ENCODE peak calls at places on chromosomes 3 and 15, in four cellular contexts. L is HFFc6, X is glutamatergic neuron, G is stomach. O is an unnamed sample.

GRCh38 chr3:129121016-129121791 is 400 bp downstream of the RAB43 start:
- DNase-seq in X (no peak), L (peak), G (peak), O (no peak)

GRCh38 chr3:89287902-89288520 is 180.6 kb downstream of the EPHA3 start:
- DNase-seq in X (no peak), G (no peak), L (no peak), O (no peak)

GRCh38 chr15:99265541-99266070 is 14.3 kb downstream of the LRRC28 start:
- DNase-seq in L (no peak), X (no peak), G (no peak), O (no peak)

GRCh38 chr3:72338942-72339749 is 509.1 kb downstream of the SHQ1 start:
- DNase-seq in L (peak), X (no peak), G (peak), O (no peak)

GRCh38 chr3:150469931-150470740 is 62.0 kb downstream of the TSC22D2 start:
- DNase-seq in X (no peak), L (peak), G (no peak), O (no peak)

GRCh38 chr15:80709542-80709941 is 14.4 kb downstream of the ABHD17C start:
- DNase-seq in X (no peak), L (no peak), G (peak), O (no peak)

GRCh38 chr3:120094776-120095225 is 554 bp upstream of the GSK3B start:
- DNase-seq in G (peak), L (peak), X (peak), O (peak)

GRCh38 chr15:84079885-84080777 is 155.4 kb upstream of the GOLGA6L4 start:
- DNase-seq in L (no peak), X (peak), G (peak), O (peak)

GRCh38 chr3:13563911-13564310 is 15.0 kb downstream of the FBLN2 start:
- DNase-seq in L (no peak), G (no peak), X (no peak), O (no peak)

GRCh38 chr15:66287461-66288055 is 5.8 kb upstream of the DIS3L start:
- DNase-seq in L (no peak), G (no peak), X (no peak), O (no peak)

GRCh38 chr15:48470096-48470495 is 138.9 kb downstream of the DUT start:
- DNase-seq in L (no peak), G (no peak), X (no peak), O (no peak)

GRCh38 chr15:58517252-58517681 is 85.5 kb downstream of the LIPC start:
- DNase-seq in G (no peak), L (no peak), X (no peak), O (no peak)

GRCh38 chr15:70763950-70764730 is 782 bp upstream of the UACA start:
- DNase-seq in X (no peak), L (no peak), G (no peak), O (no peak)

GRCh38 chr15:28876131-28876844 is 9.5 kb upstream of the APBA2 start:
- DNase-seq in L (no peak), X (no peak), G (no peak), O (no peak)

GRCh38 chr3:60079076-60079475 is 1029.3 kb upstream of the CFAP20DC start:
- DNase-seq in G (no peak), L (no peak), X (no peak), O (no peak)

GRCh38 chr3:37945803-37946530 is 44.6 kb upstream of the VILL start:
- DNase-seq in X (no peak), L (peak), G (no peak), O (no peak)

GRCh38 chr15:84981711-84982300 is at the start of gene PDE8A:
- DNase-seq in L (peak), G (peak), X (peak), O (no peak)

GRCh38 chr15:40330368-40330836 is 6.9 kb downstream of the INAFM2 start:
- DNase-seq in X (no peak), L (no peak), G (no peak), O (no peak)

GRCh38 chr3:177646749-177647148 is 449.5 kb upstream of the TBL1XR1 start:
- DNase-seq in G (no peak), L (no peak), X (no peak), O (no peak)

GRCh38 chr3:71371282-71371681 is 212.2 kb downstream of the FOXP1 start:
- DNase-seq in G (no peak), X (no peak), L (no peak), O (no peak)

GRCh38 chr15:86034904-86035303 is 44.8 kb upstream of the AGBL1 start:
- DNase-seq in L (no peak), X (no peak), G (no peak), O (no peak)

GRCh38 chr3:172536993-172537419 is 13.8 kb upstream of the TNFSF10 start:
- DNase-seq in L (no peak), G (no peak), X (no peak), O (no peak)

GRCh38 chr3:171677706-171678105 is 132.6 kb downstream of the PLD1 start:
- DNase-seq in X (no peak), G (no peak), L (no peak), O (no peak)

GRCh38 chr15:25345943-25346342 is 92.9 kb downstream of the UBE3A start:
- DNase-seq in L (no peak), G (no peak), X (peak), O (no peak)

GRCh38 chr15:31367730-31368344 is 41.2 kb downstream of the KLF13 start:
- DNase-seq in G (no peak), X (no peak), L (no peak), O (no peak)

GRCh38 chr3:147369231-147369630 is 37.1 kb downstream of the ZIC4 start:
- DNase-seq in X (no peak), L (no peak), G (no peak), O (no peak)

GRCh38 chr15:65054333-65055200 is 9.4 kb downstream of the SLC51B start:
- DNase-seq in G (peak), X (peak), L (peak), O (peak)

GRCh38 chr3:29128004-29128403 is 152.9 kb upstream of the RBMS3 start:
- DNase-seq in L (no peak), X (peak), G (no peak), O (no peak)

GRCh38 chr3:31906182-31906581 is 74.9 kb downstream of the OSBPL10 start:
- DNase-seq in L (no peak), G (no peak), X (no peak), O (no peak)

GRCh38 chr3:177041730-177042551 is 155.3 kb downstream of the TBL1XR1 start:
- DNase-seq in L (no peak), G (no peak), X (no peak), O (no peak)

GRCh38 chr15:80934761-80935221 is 54.8 kb downstream of the MESD start:
- DNase-seq in G (no peak), X (no peak), L (peak), O (no peak)

GRCh38 chr3:53132347-53132746 is 2.1 kb upstream of the RFT1 start:
- DNase-seq in X (no peak), G (no peak), L (no peak), O (no peak)

GRCh38 chr15:88878720-88879184 is 16.6 kb downstream of the HAPLN3 start:
- DNase-seq in G (peak), X (peak), L (peak), O (no peak)

GRCh38 chr3:128969993-128970740 is 23.7 kb downstream of the CFAP92 start:
- DNase-seq in X (peak), G (peak), L (peak), O (no peak)

GRCh38 chr3:154310840-154311239 is 13.4 kb downstream of the DHX36 start:
- DNase-seq in L (peak), X (no peak), G (no peak), O (no peak)

GRCh38 chr3:95655363-95655986 is 1158.9 kb upstream of the EPHA6 start:
- DNase-seq in L (no peak), G (no peak), X (no peak), O (no peak)

GRCh38 chr3:78666458-78666800 is 1101.4 kb downstream of the ROBO1 start:
- DNase-seq in G (no peak), L (peak), X (no peak), O (no peak)

GRCh38 chr3:108744762-108745161 is 12.4 kb downstream of the RETNLB start:
- DNase-seq in X (no peak), G (no peak), L (no peak), O (no peak)

DNA sequence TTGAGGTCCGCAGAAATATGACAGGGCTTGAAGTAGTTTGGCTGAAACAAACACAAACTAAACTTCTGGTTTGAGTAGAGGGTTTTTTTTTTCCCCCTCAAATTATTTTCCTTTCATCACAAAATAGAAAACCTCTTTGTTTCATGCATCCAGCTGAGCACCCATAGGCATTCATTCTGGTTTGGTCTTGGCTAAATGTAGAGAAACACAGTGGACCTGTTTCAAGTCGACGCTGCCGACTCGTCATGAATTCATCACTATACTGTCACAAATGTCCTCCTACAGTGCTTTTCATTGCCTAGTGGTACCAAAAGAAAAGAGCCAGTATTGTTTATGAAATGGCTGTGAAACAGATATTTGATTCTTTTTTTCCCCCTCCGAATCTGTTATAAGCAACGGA is 52.4 kb upstream of the GYG1 start:
- DNase-seq in L (no peak), G (no peak), X (no peak), O (no peak)
- TF ChIP-seq CTCF in L (no peak), G (no peak), X (no peak), O (no peak)

GRCh38 chr3:1444196-1444595 is 351.4 kb downstream of the CNTN6 start:
- DNase-seq in G (no peak), X (no peak), L (no peak), O (no peak)

GRCh38 chr3:1442271-1442670 is 349.4 kb downstream of the CNTN6 start:
- DNase-seq in G (no peak), X (no peak), L (no peak), O (no peak)

GRCh38 chr3:1439395-1439794 is 346.6 kb downstream of the CNTN6 start:
- DNase-seq in X (peak), G (peak), L (no peak), O (no peak)
- TF ChIP-seq CTCF in X (no peak), G (no peak), L (no peak), O (peak)

GRCh38 chr3:46461971-46462910 is 2.5 kb downstream of the LTF start:
- DNase-seq in X (no peak), G (no peak), L (peak), O (peak)
- TF ChIP-seq CTCF in X (no peak), G (no peak), L (peak), O (no peak)

GRCh38 chr3:188205992-188206416 is 52.0 kb downstream of the LPP start:
- DNase-seq in X (no peak), G (no peak), L (no peak), O (no peak)
- TF ChIP-seq CTCF in X (peak), G (no peak), L (peak), O (peak)

GRCh38 chr3:188349276-188349962 is 195.5 kb downstream of the LPP start:
- DNase-seq in L (no peak), G (no peak), X (no peak), O (no peak)
- TF ChIP-seq CTCF in L (peak), G (no peak), X (no peak), O (no peak)

DNA sequence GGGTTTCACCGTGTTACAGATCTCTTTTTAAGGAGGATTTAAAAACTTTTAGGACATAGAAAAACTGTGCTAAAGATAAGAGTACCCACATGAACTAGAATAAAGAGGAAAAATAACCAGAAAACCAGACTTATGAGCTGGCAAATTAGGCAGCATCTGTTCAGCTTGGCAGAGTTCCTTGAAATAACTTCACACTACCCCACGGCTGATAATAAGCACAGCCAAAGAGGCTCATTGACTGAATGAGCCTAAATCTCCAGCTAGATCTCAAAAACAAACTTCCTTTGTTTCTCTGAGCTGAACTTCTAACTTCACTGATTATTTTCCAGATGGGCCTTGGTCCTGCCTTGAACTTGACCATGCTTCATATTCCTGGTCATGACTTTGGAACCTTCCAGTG is 26.7 kb upstream of the PIK3R4 start:
- DNase-seq in X (no peak), L (no peak), G (no peak), O (no peak)
- TF ChIP-seq CTCF in X (no peak), L (no peak), G (no peak), O (no peak)

GRCh38 chr3:49955636-49956035 is 15.7 kb downstream of the RBM6 start:
- DNase-seq in X (no peak), L (no peak), G (no peak), O (no peak)
- TF ChIP-seq CTCF in X (no peak), L (no peak), G (no peak), O (no peak)

GRCh38 chr15:101217446-101217845 is 34.4 kb downstream of the CHSY1 start:
- DNase-seq in L (no peak), G (no peak), X (no peak), O (no peak)
- TF ChIP-seq CTCF in L (peak), G (no peak), X (no peak), O (no peak)

GRCh38 chr3:194340757-194341400 is 10.2 kb downstream of the CPN2 start:
- DNase-seq in X (no peak), G (no peak), L (no peak), O (no peak)

GRCh38 chr3:194339836-194340235 is 11.3 kb downstream of the CPN2 start:
- DNase-seq in X (no peak), L (no peak), G (no peak), O (no peak)

GRCh38 chr3:194336601-194337355 is 14.3 kb downstream of the CPN2 start:
- DNase-seq in X (no peak), L (no peak), G (no peak), O (no peak)

GRCh38 chr3:194337965-194338753 is 13.0 kb downstream of the CPN2 start:
- DNase-seq in L (no peak), X (no peak), G (no peak), O (no peak)

GRCh38 chr3:194339356-194339755 is 11.8 kb downstream of the CPN2 start:
- DNase-seq in G (no peak), X (no peak), L (no peak), O (no peak)
- TF ChIP-seq CTCF in G (no peak), X (no peak), L (peak), O (no peak)